ENCODE peak calls at places on chromosome 16, in nine cellular contexts. R is fibroblast of villous mesenchyme; Q is anterior cingulate cortex; Z is thoracic aorta; Y is coronary artery; F is T-helper 1 cell; A is HCT116; K is activated CD8-positive, alpha-beta memory T cell treated with anti-CD3 and anti-CD28 coated beads for 1 hour; C is brain pericyte. D is an unnamed sample.

GRCh38 chr16:72094266-72094610 is 591 bp downstream of the DHX38 start:
- DNase-seq in Q (no peak), Z (no peak), K (no peak), C (no peak), R (no peak), A (no peak), Y (no peak), F (no peak), D (peak)

GRCh38 chr16:84446086-84446485 is 58.4 kb downstream of the MEAK7 start:
- DNase-seq in F (no peak), R (no peak), C (no peak), Y (no peak), Z (no peak), K (no peak), Q (no peak), A (no peak), D (peak)

GRCh38 chr16:19153876-19154275 is 14.2 kb upstream of the SYT17 start:
- DNase-seq in Y (no peak), Z (no peak), K (no peak), A (peak), C (no peak), Q (no peak), F (no peak), R (no peak), D (no peak)

GRCh38 chr16:52976539-52977167 is 76.0 kb downstream of the CHD9NB start:
- DNase-seq in A (peak), C (no peak), Q (no peak), K (no peak), Y (no peak), Z (no peak), F (no peak), R (peak), D (peak)

GRCh38 chr16:57265850-57266530 is 18.5 kb downstream of the PLLP start:
- DNase-seq in Q (peak), R (peak), K (no peak), A (no peak), F (no peak), Y (no peak), C (no peak), Z (no peak), D (peak)

GRCh38 chr16:66899945-66900688 is 18.6 kb downstream of the CDH16 start:
- DNase-seq in F (no peak), A (no peak), R (peak), Q (no peak), Z (peak), C (no peak), K (no peak), Y (no peak), D (peak)

GRCh38 chr16:3819741-3820724 is 60.5 kb downstream of the CREBBP start:
- DNase-seq in Z (no peak), A (peak), C (peak), R (peak), Y (no peak), Q (no peak), K (no peak), F (no peak), D (peak)

GRCh38 chr16:67707790-67708189 is 11.3 kb downstream of the GFOD2 start:
- DNase-seq in Z (no peak), K (no peak), A (no peak), F (no peak), C (no peak), R (no peak), Q (no peak), Y (no peak), D (no peak)

D was measured in bronchial epithelial cell.